ENCODE peak calls at places on chromosomes 11 and 22, in five cellular contexts. One of them, this sample, is unnamed.

GRCh38 chr11:76395296-76395695 is 14.2 kb downstream of the GVQW3 start:
- DNase-seq in brain microvascular endothelial cell: no peak
- DNase-seq in cardiac fibroblast: no peak
- DNase-seq in HT1080: no peak
- DNase-seq in NCI-H2171: no peak
- DNase-seq in this sample: no peak

GRCh38 chr11:119202554-119202953 is 3.6 kb upstream of the CBL start:
- DNase-seq in brain microvascular endothelial cell: no peak
- DNase-seq in NCI-H2171: no peak
- DNase-seq in HT1080: no peak
- DNase-seq in cardiac fibroblast: no peak
- DNase-seq in this sample: no peak

GRCh38 chr22:35900483-35901168 is 128.0 kb downstream of the RBFOX2 start:
- DNase-seq in NCI-H2171: no peak
- DNase-seq in brain microvascular endothelial cell: peak
- DNase-seq in HT1080: peak
- DNase-seq in cardiac fibroblast: peak
- DNase-seq in this sample: no peak

GRCh38 chr11:82995276-82995675 is 76.4 kb downstream of the RAB30 start:
- DNase-seq in HT1080: no peak
- DNase-seq in cardiac fibroblast: no peak
- DNase-seq in brain microvascular endothelial cell: no peak
- DNase-seq in NCI-H2171: no peak
- DNase-seq in this sample: no peak

GRCh38 chr11:130216591-130217132 is 57.1 kb downstream of the ST14 start:
- DNase-seq in NCI-H2171: no peak
- DNase-seq in HT1080: no peak
- DNase-seq in cardiac fibroblast: no peak
- DNase-seq in brain microvascular endothelial cell: no peak
- DNase-seq in this sample: no peak

GRCh38 chr11:16611395-16612233 is 126.8 kb upstream of the C11orf58 start:
- DNase-seq in brain microvascular endothelial cell: no peak
- DNase-seq in HT1080: no peak
- DNase-seq in NCI-H2171: no peak
- DNase-seq in cardiac fibroblast: no peak
- DNase-seq in this sample: no peak

GRCh38 chr11:32420937-32421532 is 14.3 kb downstream of the WT1 start:
- DNase-seq in NCI-H2171: no peak
- DNase-seq in cardiac fibroblast: peak
- DNase-seq in HT1080: peak
- DNase-seq in brain microvascular endothelial cell: no peak
- DNase-seq in this sample: no peak

GRCh38 chr11:110362916-110363574 is 66.6 kb upstream of the RDX start:
- DNase-seq in cardiac fibroblast: peak
- DNase-seq in NCI-H2171: no peak
- DNase-seq in brain microvascular endothelial cell: peak
- DNase-seq in HT1080: peak
- DNase-seq in this sample: no peak

GRCh38 chr11:1297576-1298473 is 11.6 kb downstream of the TOLLIP start:
- DNase-seq in cardiac fibroblast: no peak
- DNase-seq in HT1080: no peak
- DNase-seq in brain microvascular endothelial cell: no peak
- DNase-seq in NCI-H2171: no peak
- DNase-seq in this sample: no peak

GRCh38 chr22:46619240-46619829 is 851 bp upstream of the GRAMD4 start:
- DNase-seq in brain microvascular endothelial cell: no peak
- DNase-seq in cardiac fibroblast: no peak
- DNase-seq in NCI-H2171: no peak
- DNase-seq in HT1080: no peak
- DNase-seq in this sample: no peak

GRCh38 chr22:23856721-23857605 is 712 bp upstream of the SLC2A11 start:
- DNase-seq in brain microvascular endothelial cell: no peak
- DNase-seq in cardiac fibroblast: peak
- DNase-seq in NCI-H2171: no peak
- DNase-seq in HT1080: no peak
- DNase-seq in this sample: no peak

GRCh38 chr22:21938071-21938822 is 14.4 kb downstream of the PPM1F start:
- DNase-seq in cardiac fibroblast: peak
- DNase-seq in brain microvascular endothelial cell: peak
- DNase-seq in HT1080: peak
- DNase-seq in NCI-H2171: peak
- DNase-seq in this sample: peak

GRCh38 chr22:25680049-25680448 is 61.9 kb upstream of the MYO18B start:
- DNase-seq in brain microvascular endothelial cell: no peak
- DNase-seq in NCI-H2171: no peak
- DNase-seq in HT1080: no peak
- DNase-seq in cardiac fibroblast: no peak
- DNase-seq in this sample: no peak

GRCh38 chr11:7512525-7513209 is 1.1 kb upstream of the PPFIBP2 start:
- DNase-seq in NCI-H2171: no peak
- DNase-seq in HT1080: no peak
- DNase-seq in cardiac fibroblast: peak
- DNase-seq in brain microvascular endothelial cell: no peak
- DNase-seq in this sample: no peak

GRCh38 chr22:46664301-46664855 is 44.2 kb downstream of the GRAMD4 start:
- DNase-seq in brain microvascular endothelial cell: no peak
- DNase-seq in cardiac fibroblast: no peak
- DNase-seq in HT1080: no peak
- DNase-seq in NCI-H2171: no peak
- DNase-seq in this sample: no peak

GRCh38 chr11:61022311-61023085 is 51.0 kb downstream of the CD6 start:
- DNase-seq in cardiac fibroblast: no peak
- DNase-seq in HT1080: no peak
- DNase-seq in NCI-H2171: peak
- DNase-seq in brain microvascular endothelial cell: no peak
- DNase-seq in this sample: peak

GRCh38 chr11:97722065-97722464 is 1298.7 kb upstream of the CNTN5 start:
- DNase-seq in brain microvascular endothelial cell: peak
- DNase-seq in NCI-H2171: no peak
- DNase-seq in HT1080: peak
- DNase-seq in cardiac fibroblast: peak
- DNase-seq in this sample: no peak

GRCh38 chr22:49068861-49069260 is 758.8 kb downstream of the BRD1 start:
- DNase-seq in HT1080: no peak
- DNase-seq in NCI-H2171: no peak
- DNase-seq in cardiac fibroblast: no peak
- DNase-seq in brain microvascular endothelial cell: no peak
- DNase-seq in this sample: no peak

GRCh38 chr11:76077575-76078150 is 128.6 kb downstream of the WNT11 start:
- DNase-seq in cardiac fibroblast: peak
- DNase-seq in brain microvascular endothelial cell: peak
- DNase-seq in HT1080: no peak
- DNase-seq in NCI-H2171: no peak
- DNase-seq in this sample: no peak

GRCh38 chr22:45190473-45190872 is 26.7 kb downstream of the NUP50 start:
- DNase-seq in brain microvascular endothelial cell: no peak
- DNase-seq in NCI-H2171: no peak
- DNase-seq in HT1080: no peak
- DNase-seq in cardiac fibroblast: no peak
- DNase-seq in this sample: no peak

GRCh38 chr11:10499452-10500262 is 41.3 kb downstream of the RNF141 start:
- DNase-seq in HT1080: no peak
- DNase-seq in brain microvascular endothelial cell: no peak
- DNase-seq in NCI-H2171: no peak
- DNase-seq in cardiac fibroblast: no peak
- DNase-seq in this sample: no peak